ENCODE peak calls at places on chromosomes 4 and X, in eight cellular contexts. Q, X, B, F, P, O, T and N are unnamed samples.

GRCh38 chr4:89158884-89159503 is 47.7 kb downstream of the TIGD2 start:
- DNase-seq in P (no peak), T (no peak), O (no peak), B (no peak), F (peak; percentile 6), Q (peak; percentile 36), X (no peak), N (no peak)

GRCh38 chrX:147174596-147174995 is 360.1 kb upstream of the CXorf51A start:
- DNase-seq in X (no peak), O (no peak), F (no peak), Q (no peak), B (no peak), T (no peak), P (no peak), N (no peak)

GRCh38 chrX:8981742-8982141 is 52.2 kb downstream of the FAM9B start:
- DNase-seq in F (no peak), X (no peak), P (no peak), O (no peak), Q (peak; percentile 15), B (no peak), T (no peak), N (no peak)

GRCh38 chr4:5051210-5051691 is at the start of gene STK32B:
- DNase-seq in X (peak; percentile 51), F (no peak), P (peak; percentile 76), B (peak; percentile 81), O (no peak), Q (peak; percentile 84), T (peak; percentile 55), N (peak; percentile 66)

GRCh38 chr4:84691170-84691691 is 108.3 kb downstream of the CDS1 start:
- DNase-seq in P (no peak), T (no peak), O (no peak), X (no peak), F (no peak), B (no peak), Q (peak; percentile 97), N (no peak)

GRCh38 chr4:127623755-127624087 is 9.0 kb upstream of the INTU start:
- DNase-seq in F (no peak), Q (peak; percentile 42), P (no peak), T (no peak), O (no peak), B (no peak), X (no peak), N (peak; percentile 49)

GRCh38 chrX:130268500-130269170 is at the start of gene ZNF280C:
- DNase-seq in B (peak; percentile 93), F (peak; percentile 75), P (peak; percentile 92), Q (peak; percentile 92), T (peak; percentile 82), X (peak; percentile 92), O (peak; percentile 93), N (peak; percentile 79)

GRCh38 chr4:111064342-111064993 is 441.6 kb upstream of the PITX2 start:
- DNase-seq in T (no peak), Q (peak; percentile 86), X (no peak), P (no peak), O (no peak), F (no peak), B (no peak), N (no peak)

GRCh38 chr4:123599061-123599919 is 202.7 kb downstream of the SPRY1 start:
- DNase-seq in P (no peak), O (no peak), T (peak; percentile 28), X (no peak), F (peak; percentile 95), B (no peak), Q (peak; percentile 41), N (no peak)

DNA sequence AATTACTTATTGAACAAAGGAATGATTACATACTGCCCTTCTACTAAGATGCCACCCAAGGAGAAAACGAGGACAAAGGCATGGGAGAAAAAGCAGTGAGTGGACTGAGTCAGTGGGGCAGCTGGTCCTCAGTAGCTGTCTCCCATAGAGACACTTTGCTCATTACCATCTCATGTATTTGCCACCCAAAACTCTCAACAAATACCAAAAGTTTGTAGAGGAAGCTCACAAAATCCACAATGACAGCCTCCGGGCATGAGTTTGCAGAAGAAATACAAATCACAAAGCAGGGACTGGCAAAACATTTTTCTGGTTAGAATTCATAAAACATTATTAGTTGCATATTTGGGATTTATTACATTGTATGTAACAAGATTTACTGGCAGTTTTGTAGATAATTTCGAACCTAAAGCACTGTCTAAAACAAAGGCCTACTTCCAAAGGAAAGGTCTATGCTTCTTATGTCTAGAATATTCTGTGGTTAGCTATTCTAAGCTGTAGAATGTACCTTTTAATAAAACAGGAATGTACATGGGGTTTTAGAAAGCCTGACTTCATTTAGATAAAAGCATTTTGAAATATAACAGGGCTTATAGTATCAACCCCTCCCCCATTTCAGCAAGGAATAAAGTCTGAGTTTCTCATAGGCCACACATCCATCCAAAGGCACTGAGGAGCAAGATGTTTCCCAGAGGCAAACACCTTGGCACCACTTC is 17.7 kb downstream of the PCDH18 start:
- DNase-seq in X (no peak), B (no peak), F (no peak), P (no peak), O (no peak), T (no peak), Q (peak; percentile 43), N (no peak)
- H3K36me3 ChIP-seq in X (no peaks in the 10 kb centered on the region), B (no peaks in the 10 kb centered on the region), F (no peaks in the 10 kb centered on the region), P (no peaks in the 10 kb centered on the region), O (no peaks in the 10 kb centered on the region), T (no peaks in the 10 kb centered on the region), Q (no peaks in the 10 kb centered on the region), N (no peaks in the 10 kb centered on the region)

GRCh38 chr4:70297581-70297980 is 37.2 kb upstream of the CABS1 start:
- DNase-seq in Q (no peak), P (no peak), X (no peak), O (no peak), B (no peak), T (no peak), F (no peak), N (no peak)
- H3K27me3 ChIP-seq in Q (no peaks in the 10 kb centered on the region), P (no peaks in the 10 kb centered on the region), X (no peaks in the 10 kb centered on the region), O (no peaks in the 10 kb centered on the region), B (no peaks in the 10 kb centered on the region), T (no peaks in the 10 kb centered on the region), F (no peaks in the 10 kb centered on the region), N (no peaks in the 10 kb centered on the region)

GRCh38 chr4:139177888-139178609 is 1.0 kb upstream of the ELF2 start:
- DNase-seq in F (peak; percentile 86), P (peak; percentile 98), X (peak; percentile 97), O (peak; percentile 90), Q (peak; percentile 94), B (peak; percentile 98), T (peak; percentile 94), N (peak; percentile 95)
- H3K4me3 ChIP-seq in F (peak overlapping the region; percentile 97), P (peak overlapping the region; percentile 86), X (peak overlapping the region; percentile 81), O (peak overlapping the region; percentile 96), Q (peak overlapping the region; percentile 96), B (peak overlapping the region; percentile 92), T (peak overlapping the region; percentile 75), N (peak overlapping the region; percentile 82)

DNA sequence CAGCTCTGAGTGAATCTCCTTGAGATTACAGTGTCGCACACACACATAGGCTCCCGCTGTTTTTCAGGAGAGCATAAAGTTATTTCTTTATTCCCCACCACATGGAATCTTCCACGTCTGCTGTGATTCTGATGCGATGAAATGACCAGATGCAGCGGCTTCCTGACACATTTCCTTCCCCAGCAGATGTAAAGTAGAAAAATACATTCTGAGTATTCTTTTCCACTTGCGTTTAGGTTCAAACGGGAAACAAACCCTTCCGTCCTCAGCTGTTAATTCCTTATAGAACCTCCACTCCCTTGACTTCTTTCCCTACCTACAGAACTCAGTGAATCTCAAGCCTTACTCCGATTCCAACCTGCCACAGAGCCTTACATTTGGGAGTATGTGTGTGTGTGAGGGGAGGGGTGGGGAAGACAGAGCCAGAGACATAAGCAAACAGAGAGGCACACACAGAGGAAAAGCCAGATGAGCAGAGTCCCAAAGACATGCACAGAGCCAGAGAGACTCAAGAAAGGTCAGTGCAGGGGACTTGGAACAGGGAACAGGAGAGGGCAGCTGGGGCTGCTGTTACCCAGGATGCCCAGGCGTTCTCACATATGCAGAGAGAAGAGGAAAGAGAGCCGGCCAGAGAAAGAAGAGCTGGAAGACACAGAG is 47.3 kb downstream of the SETD7 start:
- DNase-seq in B (no peak), P (no peak), X (no peak), T (no peak), F (no peak), Q (no peak), O (no peak), N (no peak)
- H3K36me3 ChIP-seq in B (peaks cover 11% of the 10 kb centered on the region), P (peaks cover 39% of the 10 kb centered on the region), X (peaks cover 46% of the 10 kb centered on the region), T (no peaks in the 10 kb centered on the region), F (no peaks in the 10 kb centered on the region), Q (peaks cover 6% of the 10 kb centered on the region), O (no peaks in the 10 kb centered on the region), N (no peaks in the 10 kb centered on the region)

GRCh38 chrX:70172226-70172625 is 5.1 kb upstream of the DGAT2L6 start:
- DNase-seq in P (no peak), Q (peak; percentile 29), F (no peak), B (no peak), O (no peak), T (no peak), X (no peak), N (no peak)
- H3K27me3 ChIP-seq in P (no peaks in the 10 kb centered on the region), Q (no peaks in the 10 kb centered on the region), F (no peaks in the 10 kb centered on the region), B (no peaks in the 10 kb centered on the region), O (no peaks in the 10 kb centered on the region), T (no peaks in the 10 kb centered on the region), X (no peaks in the 10 kb centered on the region), N (no peaks in the 10 kb centered on the region)

GRCh38 chrX:97322401-97322800 is 438.7 kb downstream of the RPA4 start:
- DNase-seq in O (no peak), B (no peak), X (no peak), Q (peak; percentile 19), T (no peak), P (no peak), F (no peak), N (no peak)

GRCh38 chrX:97330150-97330549 is 446.4 kb downstream of the RPA4 start:
- DNase-seq in B (no peak), O (no peak), X (no peak), P (no peak), T (no peak), Q (no peak), F (no peak), N (no peak)

GRCh38 chrX:97328853-97329252 is 445.1 kb downstream of the RPA4 start:
- DNase-seq in X (no peak), F (no peak), O (no peak), B (no peak), P (no peak), T (no peak), Q (no peak), N (no peak)

DNA sequence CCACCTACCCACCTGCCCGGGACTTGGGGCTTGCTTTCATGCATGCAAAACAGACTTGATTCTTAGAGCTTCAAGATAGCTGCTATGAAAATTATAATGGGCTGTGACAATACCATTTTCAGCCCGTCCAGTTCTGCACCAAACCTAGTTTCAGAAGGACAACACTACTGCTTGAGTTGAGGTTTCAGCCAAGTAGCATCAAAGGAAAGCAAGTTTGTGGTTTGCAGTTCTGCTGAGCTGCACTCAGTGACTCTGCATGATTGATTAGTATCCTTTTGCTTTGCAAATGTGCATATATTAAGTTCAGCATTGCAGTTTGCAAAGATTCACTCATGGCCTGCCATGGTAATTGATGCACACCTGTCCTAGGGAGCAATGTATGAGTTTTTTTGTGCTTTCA is 442.7 kb downstream of the RPA4 start:
- DNase-seq in X (no peak), T (no peak), Q (peak; percentile 63), P (no peak), B (no peak), F (no peak), O (no peak), N (no peak)
- H3K4me3 ChIP-seq in X (no peak overlapping the region), T (no peak overlapping the region), Q (no peak overlapping the region), P (no peak overlapping the region), B (no peak overlapping the region), F (no peak overlapping the region), O (no peak overlapping the region), N (no peak overlapping the region)